ENCODE peak calls at places on chromosomes 13 and 19, in five cellular contexts. V, Y, U, R and G are unnamed samples.

GRCh38 chr13:111459803-111460547 is 139.5 kb downstream of the TEX29 start:
- DNase-seq in V (no peak), Y (no peak), U (no peak), R (no peak), G (no peak)

GRCh38 chr13:53017433-53017970 is 11.1 kb upstream of the OLFM4 start:
- DNase-seq in V (no peak), Y (no peak), U (no peak), R (no peak), G (no peak)

GRCh38 chr13:48801255-48801654 is 147.5 kb downstream of the CYSLTR2 start:
- DNase-seq in V (no peak), Y (peak), U (no peak), R (no peak), G (no peak)

GRCh38 chr13:48594080-48594815 is 59.5 kb upstream of the CYSLTR2 start:
- DNase-seq in V (no peak), Y (no peak), U (no peak), R (no peak), G (no peak)

GRCh38 chr13:28045861-28046260 is 54.5 kb downstream of the FLT3 start:
- DNase-seq in V (no peak), Y (no peak), U (no peak), R (no peak), G (no peak)

GRCh38 chr13:36815069-36815468 is 4.0 kb upstream of the RFXAP start:
- DNase-seq in V (peak), Y (peak), U (no peak), R (no peak), G (no peak)

GRCh38 chr19:19399733-19400438 is 5.6 kb upstream of the GATAD2A start:
- DNase-seq in V (no peak), Y (peak), U (no peak), R (no peak), G (no peak)

GRCh38 chr13:66926851-66927524 is 303.1 kb downstream of the PCDH9 start:
- DNase-seq in V (no peak), Y (no peak), U (no peak), R (no peak), G (no peak)

GRCh38 chr19:52464798-52465470 is 11.6 kb downstream of the ZNF578 start:
- DNase-seq in V (peak), Y (no peak), U (no peak), R (no peak), G (no peak)

GRCh38 chr19:41302624-41303351 is 7.2 kb upstream of the CCDC97 start:
- DNase-seq in V (no peak), Y (no peak), U (no peak), R (peak), G (no peak)

GRCh38 chr19:32497386-32497785 is 83.6 kb upstream of the PDCD5 start:
- DNase-seq in V (no peak), Y (no peak), U (no peak), R (no peak), G (no peak)

GRCh38 chr19:54587026-54587425 is 6.4 kb upstream of the LILRA1 start:
- DNase-seq in V (no peak), Y (no peak), U (no peak), R (no peak), G (no peak)